ENCODE peak calls at places on chromosomes 11 and 22, in eight cellular contexts. O, K, U, T, R, M, Y and V are unnamed samples.

GRCh38 chr11:94511932-94512781 is at the start of gene C11orf97:
- DNase-seq in R (peak), U (peak), T (peak), M (peak), K (peak), Y (peak), O (peak), V (peak)

GRCh38 chr11:40924915-40925314 is 534.5 kb downstream of the LRRC4C start:
- DNase-seq in R (no peak), O (no peak), M (no peak), U (no peak), T (no peak), K (no peak), Y (no peak), V (no peak)

GRCh38 chr22:19942071-19942885 is 660 bp upstream of the TXNRD2 start:
- DNase-seq in Y (peak), U (no peak), K (no peak), O (no peak), M (no peak), R (peak), T (peak), V (no peak)

GRCh38 chr22:48624401-48624800 is 1203.3 kb downstream of the BRD1 start:
- DNase-seq in O (no peak), M (no peak), U (no peak), Y (no peak), T (no peak), K (no peak), R (no peak), V (no peak)

GRCh38 chr11:124219126-124219525 is 21.8 kb upstream of the OR8G1 start:
- DNase-seq in O (no peak), K (no peak), M (peak), Y (no peak), T (no peak), U (no peak), R (no peak), V (no peak)

GRCh38 chr11:63490551-63491239 is at the start of gene PLAAT5:
- DNase-seq in T (peak), M (no peak), Y (no peak), U (peak), O (peak), K (no peak), R (no peak), V (peak)

GRCh38 chr11:120057595-120058581 is 80.0 kb downstream of the TRIM29 start:
- DNase-seq in R (no peak), O (no peak), K (no peak), Y (peak), M (peak), T (no peak), U (no peak), V (peak)

GRCh38 chr11:59668188-59668949 is 468 bp downstream of the PATL1 start:
- DNase-seq in Y (peak), O (peak), T (peak), U (peak), R (peak), M (peak), K (peak), V (peak)

GRCh38 chr11:114846040-114846791 is 167.9 kb downstream of the NXPE2 start:
- DNase-seq in R (no peak), M (no peak), Y (peak), K (no peak), T (peak), U (no peak), O (no peak), V (no peak)